ENCODE peak calls at places on chromosomes 13 and 19, in eight cellular contexts. F is EH, C is epithelial cell of esophagus, T is hepatocyte, W is NCI-H446, O is astrocyte of the hippocampus, L is choroid plexus epithelial cell, J is anterior cingulate cortex. M is an unnamed sample.

GRCh38 chr13:74243637-74244526 is 109.7 kb upstream of the KLF12 start:
- DNase-seq in F (peak), C (peak), T (no peak), W (no peak), O (peak), L (peak), J (no peak), M (peak)

GRCh38 chr13:90238433-90238832 is 1109.1 kb upstream of the MIR17HG start:
- DNase-seq in F (no peak), C (peak), T (no peak), W (no peak), O (peak), L (peak), J (no peak), M (no peak)

GRCh38 chr13:101749584-101749983 is 297.1 kb downstream of the ITGBL1 start:
- DNase-seq in F (no peak), C (no peak), T (no peak), W (no peak), O (no peak), L (no peak), J (no peak), M (no peak)

GRCh38 chr13:41259875-41260501 is 3.4 kb downstream of the MTRF1 start:
- DNase-seq in F (no peak), C (peak), T (no peak), W (no peak), O (no peak), L (no peak), J (no peak), M (no peak)

GRCh38 chr19:33402421-33403220 is 29.1 kb downstream of the CEBPG start:
- DNase-seq in F (no peak), C (peak), T (no peak), W (no peak), O (no peak), L (no peak), J (no peak), M (no peak)

GRCh38 chr19:40646564-40647254 is 43.7 kb downstream of the NUMBL start:
- DNase-seq in F (no peak), C (peak), T (no peak), W (no peak), O (peak), L (peak), J (no peak), M (peak)

GRCh38 chr13:61600360-61601033 is 184.8 kb upstream of the PCDH20 start:
- DNase-seq in F (no peak), C (no peak), T (no peak), W (no peak), O (peak), L (no peak), J (no peak), M (no peak)

GRCh38 chr19:32091196-32091595 is 254.2 kb upstream of the ZNF507 start:
- DNase-seq in F (no peak), C (no peak), T (no peak), W (no peak), O (no peak), L (no peak), J (no peak), M (no peak)

GRCh38 chr19:3979674-3980352 is 5.5 kb downstream of the EEF2 start:
- DNase-seq in F (no peak), C (no peak), T (no peak), W (no peak), O (no peak), L (peak), J (no peak), M (peak)

GRCh38 chr13:79491715-79492114 is 10.8 kb downstream of the NDFIP2 start:
- DNase-seq in F (peak), C (peak), T (no peak), W (no peak), O (peak), L (peak), J (no peak), M (peak)

GRCh38 chr19:29432677-29433076 is 93.1 kb upstream of the VSTM2B start:
- DNase-seq in F (no peak), C (no peak), T (no peak), W (no peak), O (no peak), L (no peak), J (no peak), M (no peak)

GRCh38 chr19:16266586-16266942 is 58.1 kb upstream of the KLF2 start:
- DNase-seq in F (no peak), C (no peak), T (no peak), W (no peak), O (no peak), L (no peak), J (no peak), M (no peak)

GRCh38 chr13:99354371-99354951 is 47.3 kb upstream of the GPR183 start:
- DNase-seq in F (peak), C (peak), T (no peak), W (no peak), O (no peak), L (no peak), J (no peak), M (peak)

GRCh38 chr19:33628921-33629825 is 7.4 kb downstream of the CHST8 start:
- DNase-seq in F (no peak), C (no peak), T (no peak), W (no peak), O (no peak), L (no peak), J (no peak), M (peak)

GRCh38 chr13:20566424-20566916 is 487 bp upstream of the IFT88 start:
- DNase-seq in F (peak), C (peak), T (peak), W (no peak), O (no peak), L (no peak), J (no peak), M (peak)

GRCh38 chr19:35861640-35862160 is 5.0 kb downstream of the KIRREL2 start:
- DNase-seq in F (no peak), C (no peak), T (no peak), W (no peak), O (no peak), L (no peak), J (no peak), M (no peak)

GRCh38 chr19:19443902-19444693 is 38.6 kb downstream of the GATAD2A start:
- DNase-seq in F (no peak), C (no peak), T (no peak), W (no peak), O (no peak), L (no peak), J (no peak), M (no peak)

GRCh38 chr19:3042545-3043267 is 13.6 kb upstream of the TLE2 start:
- DNase-seq in F (no peak), C (no peak), T (no peak), W (no peak), O (no peak), L (peak), J (no peak), M (no peak)

GRCh38 chr13:40207110-40207478 is 459.3 kb downstream of the FOXO1 start:
- DNase-seq in F (no peak), C (no peak), T (no peak), W (no peak), O (no peak), L (no peak), J (no peak), M (no peak)

GRCh38 chr13:31114641-31115040 is 47.1 kb downstream of the HSPH1 start:
- DNase-seq in F (no peak), C (no peak), T (no peak), W (no peak), O (no peak), L (no peak), J (no peak), M (no peak)

GRCh38 chr13:30746816-30747215 is 11.5 kb downstream of the ALOX5AP start:
- DNase-seq in F (no peak), C (no peak), T (no peak), W (no peak), O (no peak), L (no peak), J (no peak), M (no peak)

GRCh38 chr19:21322528-21322927 is 6.7 kb downstream of the ZNF708 start:
- DNase-seq in F (no peak), C (peak), T (no peak), W (no peak), O (peak), L (no peak), J (no peak), M (peak)

GRCh38 chr13:22114630-22115311 is 443.9 kb downstream of the FGF9 start:
- DNase-seq in F (no peak), C (no peak), T (no peak), W (no peak), O (peak), L (no peak), J (no peak), M (peak)

GRCh38 chr13:32134241-32134801 is 102.7 kb downstream of the FRY start:
- DNase-seq in F (peak), C (peak), T (no peak), W (no peak), O (peak), L (no peak), J (no peak), M (peak)

GRCh38 chr13:107138468-107138867 is 570.5 kb upstream of the ARGLU1 start:
- DNase-seq in F (no peak), C (no peak), T (no peak), W (peak), O (no peak), L (no peak), J (no peak), M (no peak)

GRCh38 chr19:11659612-11660011 is 62.3 kb downstream of the ZNF627 start:
- DNase-seq in F (peak), C (peak), T (no peak), W (no peak), O (no peak), L (peak), J (no peak), M (peak)

GRCh38 chr19:38990949-38991697 is 15.6 kb upstream of the FBXO17 start:
- DNase-seq in F (peak), C (no peak), T (no peak), W (no peak), O (no peak), L (no peak), J (no peak), M (peak)

GRCh38 chr19:18895828-18896341 is at the start of gene CERS1:
- DNase-seq in F (no peak), C (peak), T (peak), W (peak), O (peak), L (no peak), J (no peak), M (peak)

GRCh38 chr13:59452189-59452588 is 711.5 kb downstream of the DIAPH3 start:
- DNase-seq in F (no peak), C (no peak), T (no peak), W (no peak), O (no peak), L (no peak), J (no peak), M (no peak)

GRCh38 chr19:44401108-44401786 is at the start of gene ZNF285:
- DNase-seq in F (peak), C (peak), T (peak), W (no peak), O (peak), L (peak), J (no peak), M (peak)

GRCh38 chr19:45075215-45076028 is 856 bp downstream of the ZNF296 start:
- DNase-seq in F (peak), C (peak), T (peak), W (peak), O (peak), L (peak), J (no peak), M (peak)

GRCh38 chr19:18967358-18968146 is 26.5 kb upstream of the HOMER3 start:
- DNase-seq in F (peak), C (peak), T (peak), W (no peak), O (peak), L (peak), J (no peak), M (peak)

GRCh38 chr13:89880201-89880600 is 1467.3 kb upstream of the MIR17HG start:
- DNase-seq in F (no peak), C (no peak), T (no peak), W (no peak), O (no peak), L (no peak), J (no peak), M (no peak)

GRCh38 chr19:8988204-8988603 is 22.0 kb downstream of the MUC16 start:
- DNase-seq in F (no peak), C (no peak), T (no peak), W (peak), O (no peak), L (no peak), J (no peak), M (no peak)

GRCh38 chr19:45251452-45252354 is 632 bp downstream of the MARK4 start:
- DNase-seq in F (peak), C (peak), T (peak), W (no peak), O (peak), L (no peak), J (no peak), M (peak)